ENCODE peak calls at places on chromosomes 16 and 17, in five cellular contexts. H, Q, C, X and K are unnamed samples.

GRCh38 chr16:69306031-69306430 is 5.1 kb upstream of the VPS4A start:
- DNase-seq in H (no peak), Q (no peak), C (no peak), X (no peak), K (no peak)

GRCh38 chr16:12002447-12003006 is 26.0 kb downstream of the SNX29 start:
- DNase-seq in H (peak), Q (no peak), C (no peak), X (peak), K (peak)

GRCh38 chr16:54923055-54923473 is 7.6 kb upstream of the IRX5 start:
- DNase-seq in H (no peak), Q (no peak), C (peak), X (no peak), K (peak)

GRCh38 chr17:50911890-50912289 is 45.7 kb upstream of the TOB1 start:
- DNase-seq in H (no peak), Q (no peak), C (no peak), X (no peak), K (no peak)

GRCh38 chr17:8147805-8148404 is 4.3 kb downstream of the PER1 start:
- DNase-seq in H (no peak), Q (no peak), C (no peak), X (no peak), K (no peak)

GRCh38 chr16:12497558-12497957 is 306.1 kb downstream of the CPPED1 start:
- DNase-seq in H (no peak), Q (no peak), C (no peak), X (no peak), K (peak)

GRCh38 chr17:82402865-82403264 is 15.3 kb upstream of the HEXD start:
- DNase-seq in H (no peak), Q (no peak), C (no peak), X (no peak), K (no peak)

GRCh38 chr17:17117923-17118322 is 75.7 kb downstream of the MPRIP start:
- DNase-seq in H (no peak), Q (no peak), C (peak), X (no peak), K (no peak)

GRCh38 chr17:57679356-57679755 is 65.7 kb downstream of the CCDC182 start:
- DNase-seq in H (no peak), Q (no peak), C (no peak), X (no peak), K (no peak)

GRCh38 chr17:82060001-82060380 is 5.6 kb downstream of the DUS1L start:
- DNase-seq in H (no peak), Q (no peak), C (peak), X (no peak), K (no peak)

GRCh38 chr17:41728056-41728455 is 6.4 kb downstream of the HAP1 start:
- DNase-seq in H (no peak), Q (no peak), C (no peak), X (no peak), K (no peak)

GRCh38 chr16:86718118-86718517 is 139.8 kb downstream of the FOXL1 start:
- DNase-seq in H (no peak), Q (peak), C (no peak), X (no peak), K (no peak)

GRCh38 chr16:67375161-67375560 is 18.1 kb downstream of the TPPP3 start:
- DNase-seq in H (no peak), Q (no peak), C (no peak), X (no peak), K (no peak)

GRCh38 chr16:26992661-26993365 is 73.9 kb upstream of the C16orf82 start:
- DNase-seq in H (no peak), Q (peak), C (no peak), X (no peak), K (no peak)

GRCh38 chr16:1770328-1771071 is 843 bp downstream of the NME3 start:
- DNase-seq in H (no peak), Q (peak), C (peak), X (no peak), K (no peak)

GRCh38 chr16:2490190-2491105 is 15.5 kb downstream of the TBC1D24 start:
- DNase-seq in H (no peak), Q (no peak), C (no peak), X (no peak), K (no peak)

GRCh38 chr17:76422406-76422805 is 30.5 kb downstream of the UBE2O start:
- DNase-seq in H (no peak), Q (no peak), C (no peak), X (no peak), K (no peak)

GRCh38 chr17:69540356-69540755 is 125.9 kb downstream of the MAP2K6 start:
- DNase-seq in H (no peak), Q (no peak), C (no peak), X (no peak), K (no peak)

GRCh38 chr17:36503456-36504155 is 17.1 kb downstream of the ZNHIT3 start:
- DNase-seq in H (no peak), Q (no peak), C (no peak), X (no peak), K (no peak)

GRCh38 chr16:58518083-58518979 is 3.0 kb downstream of the SETD6 start:
- DNase-seq in H (no peak), Q (no peak), C (no peak), X (no peak), K (no peak)

GRCh38 chr16:23557779-23558330 is 328 bp downstream of the UBFD1 start:
- DNase-seq in H (no peak), Q (no peak), C (no peak), X (no peak), K (no peak)

GRCh38 chr16:88413631-88414030 is 30.9 kb downstream of the ZNF469 start:
- DNase-seq in H (no peak), Q (no peak), C (no peak), X (no peak), K (no peak)

GRCh38 chr16:89358030-89359005 is 132.0 kb downstream of the ANKRD11 start:
- DNase-seq in H (no peak), Q (no peak), C (peak), X (no peak), K (no peak)

GRCh38 chr17:43784628-43785101 is 4.4 kb downstream of the CFAP97D1 start:
- DNase-seq in H (peak), Q (no peak), C (no peak), X (peak), K (peak)

GRCh38 chr16:51416921-51417320 is 265.9 kb upstream of the SALL1 start:
- DNase-seq in H (no peak), Q (no peak), C (no peak), X (no peak), K (no peak)